ENCODE peak calls at places on chromosomes 11 and 22, in five cellular contexts. I, Y, F, W and H are unnamed samples.

GRCh38 chr22:25139062-25139461 is 60.6 kb upstream of the CRYBB3 start:
- DNase-seq in Y (no peak), F (no peak), W (no peak), I (no peak), H (no peak)

GRCh38 chr11:47125083-47125482 is 51.6 kb downstream of the ARFGAP2 start:
- DNase-seq in Y (peak; percentile 32), F (no peak), I (no peak), W (no peak), H (no peak)

GRCh38 chr11:67442504-67443398 is 525 bp downstream of the CORO1B start:
- DNase-seq in F (no peak), W (no peak), Y (peak; percentile 37), I (no peak), H (no peak)

GRCh38 chr22:36398602-36399472 is 11.1 kb upstream of the MYH9 start:
- DNase-seq in I (no peak), F (no peak), Y (no peak), W (no peak), H (no peak)

GRCh38 chr11:65871811-65872548 is 620 bp downstream of the EFEMP2 start:
- DNase-seq in Y (no peak), F (peak; percentile 56), I (no peak), W (no peak), H (no peak)

GRCh38 chr11:69498614-69499175 is 17.2 kb downstream of the LINC01488 start:
- DNase-seq in W (no peak), I (no peak), Y (no peak), F (no peak), H (no peak)

GRCh38 chr11:130979386-130979972 is 63.2 kb upstream of the SNX19 start:
- DNase-seq in W (no peak), I (no peak), Y (peak; percentile 18), F (peak; percentile 9), H (peak; percentile 3)

GRCh38 chr11:104319396-104319795 is 155.4 kb upstream of the PDGFD start:
- DNase-seq in F (no peak), Y (no peak), W (no peak), I (no peak), H (no peak)

GRCh38 chr11:5123802-5124521 is 14.2 kb downstream of the OR52A5 start:
- DNase-seq in W (peak; percentile 14), F (peak; percentile 79), Y (peak; percentile 56), I (no peak), H (peak; percentile 68)

GRCh38 chr11:8932564-8933180 is at the start of gene C11orf16:
- DNase-seq in I (no peak), F (no peak), W (no peak), Y (no peak), H (no peak)

GRCh38 chr11:2146051-2146450 is 6.9 kb upstream of the IGF2 start:
- DNase-seq in F (no peak), I (no peak), W (no peak), Y (no peak), H (no peak)

GRCh38 chr22:43343262-43343988 is at the start of gene SCUBE1:
- DNase-seq in W (peak; percentile 5), I (no peak), Y (peak; percentile 93), F (peak; percentile 81), H (peak; percentile 64)

GRCh38 chr22:21665047-21665851 is 563 bp upstream of the PPIL2 start:
- DNase-seq in W (no peak), F (no peak), Y (no peak), I (no peak), H (no peak)

GRCh38 chr22:29702931-29703594 is 16.7 kb upstream of the CABP7 start:
- DNase-seq in W (no peak), I (no peak), F (no peak), Y (no peak), H (no peak)

GRCh38 chr11:134139303-134139872 is 70.5 kb downstream of the JAM3 start:
- DNase-seq in I (no peak), F (no peak), Y (no peak), W (no peak), H (no peak)

GRCh38 chr22:41681616-41682015 is 7.1 kb downstream of the SNU13 start:
- DNase-seq in F (no peak), I (no peak), W (no peak), Y (no peak), H (no peak)

GRCh38 chr22:28043269-28043668 is 124.2 kb upstream of the PITPNB start:
- DNase-seq in W (no peak), F (no peak), Y (no peak), I (no peak), H (no peak)

GRCh38 chr11:128471138-128471661 is 116.2 kb downstream of the ETS1 start:
- DNase-seq in W (no peak), F (no peak), I (no peak), Y (no peak), H (no peak)

GRCh38 chr11:2559527-2560311 is 114.9 kb downstream of the KCNQ1 start:
- DNase-seq in Y (no peak), W (no peak), F (no peak), I (no peak), H (no peak)

GRCh38 chr11:12540075-12540685 is 134.0 kb upstream of the TEAD1 start:
- DNase-seq in W (no peak), Y (no peak), I (no peak), F (no peak), H (peak; percentile 38)

GRCh38 chr22:28801845-28802594 is 1.7 kb upstream of the XBP1 start:
- DNase-seq in Y (no peak), F (no peak), W (no peak), I (no peak), H (no peak)

GRCh38 chr22:21646608-21647590 is 4.8 kb downstream of the SDF2L1 start:
- DNase-seq in Y (peak; percentile 79), W (peak; percentile 68), F (peak; percentile 75), I (no peak), H (peak; percentile 72)

GRCh38 chr11:64876835-64877341 is 1.5 kb downstream of the EHD1 start:
- DNase-seq in W (no peak), I (no peak), F (no peak), Y (no peak), H (no peak)

GRCh38 chr11:16818284-16818683 is 79.8 kb downstream of the C11orf58 start:
- DNase-seq in F (no peak), W (no peak), Y (no peak), I (no peak), H (no peak)

GRCh38 chr11:20047755-20048154 is 112.5 kb downstream of the DBX1 start:
- DNase-seq in I (no peak), W (no peak), F (no peak), Y (no peak), H (no peak)

GRCh38 chr11:44711113-44711512 is 15.6 kb upstream of the TSPAN18 start:
- DNase-seq in W (no peak), Y (no peak), I (no peak), F (peak; percentile 31), H (no peak)

GRCh38 chr22:46511391-46512370 is 25.7 kb downstream of the CELSR1 start:
- DNase-seq in I (no peak), Y (no peak), F (no peak), W (no peak), H (no peak)

GRCh38 chr11:131762346-131763110 is 392.1 kb downstream of the NTM start:
- DNase-seq in W (no peak), I (no peak), Y (no peak), F (no peak), H (no peak)

GRCh38 chr11:14974723-14975587 is 2.8 kb upstream of the CALCA start:
- DNase-seq in I (no peak), W (peak; percentile 17), Y (peak; percentile 39), F (peak; percentile 78), H (peak; percentile 49)

GRCh38 chr11:64970731-64971151 is 1.2 kb downstream of the MAJIN start:
- DNase-seq in F (no peak), Y (no peak), I (no peak), W (no peak), H (peak; percentile 53)

GRCh38 chr11:67644472-67645418 is 5.2 kb upstream of the TBX10 start:
- DNase-seq in Y (no peak), F (no peak), I (no peak), W (no peak), H (no peak)

GRCh38 chr11:65375012-65375411 is 7.4 kb downstream of the SLC25A45 start:
- DNase-seq in I (no peak), F (no peak), Y (no peak), W (no peak), H (no peak)

GRCh38 chr11:36341915-36342314 is 45.8 kb downstream of the PRR5L start:
- DNase-seq in I (no peak), F (no peak), Y (no peak), W (no peak), H (no peak)

GRCh38 chr11:78818201-78818600 is 243.5 kb upstream of the NARS2 start:
- DNase-seq in W (no peak), I (no peak), F (no peak), Y (no peak), H (no peak)

GRCh38 chr22:44147821-44148574 is 32.7 kb upstream of the PARVG start:
- DNase-seq in I (no peak), W (no peak), Y (no peak), F (no peak), H (no peak)

GRCh38 chr11:6705905-6706535 is 22.9 kb upstream of the MRPL17 start:
- DNase-seq in Y (peak; percentile 58), W (peak; percentile 36), F (peak; percentile 52), I (no peak), H (peak; percentile 45)

GRCh38 chr22:31091106-31091975 is 10.2 kb downstream of the SMTN start:
- DNase-seq in F (no peak), Y (no peak), W (no peak), I (no peak), H (no peak)